ENCODE peak calls at places on chromosomes 3 and 15, in four cellular contexts. G is GM13977; R is stimulated activated CD4-positive, alpha-beta T cell treated with anti-CD3 and anti-CD28 coated beads, Interleukin-12 subunit alpha, Interleukin-12 subunit beta, amount 100 ng/mL, for 24 hours; K is natural killer cell. W is an unnamed sample.

GRCh38 chr15:99305761-99306505 is 54.7 kb downstream of the LRRC28 start:
- DNase-seq in G (no peak), R (no peak), K (no peak), W (no peak)

GRCh38 chr3:17411157-17411877 is 331.1 kb downstream of the TBC1D5 start:
- DNase-seq in G (no peak), R (no peak), K (no peak), W (no peak)

GRCh38 chr15:44045217-44045616 is 149.9 kb downstream of the FRMD5 start:
- DNase-seq in G (no peak), R (no peak), K (no peak), W (no peak)

GRCh38 chr3:52524752-52525661 is 8.7 kb downstream of the NT5DC2 start:
- DNase-seq in G (no peak), R (no peak), K (no peak), W (peak; percentile 62)

GRCh38 chr3:110685630-110686029 is 386.0 kb upstream of the NECTIN3 start:
- DNase-seq in G (no peak), R (no peak), K (no peak), W (no peak)

GRCh38 chr15:31305375-31305774 is 21.3 kb upstream of the KLF13 start:
- DNase-seq in G (no peak), R (no peak), K (no peak), W (no peak)

GRCh38 chr3:107117922-107118576 is 259.2 kb upstream of the CCDC54 start:
- DNase-seq in G (peak; percentile 48), R (no peak), K (no peak), W (no peak)

GRCh38 chr15:76945494-76945893 is 13.9 kb downstream of the RCN2 start:
- DNase-seq in G (no peak), R (no peak), K (no peak), W (no peak)

GRCh38 chr15:100788080-100788730 is 91.4 kb upstream of the ALDH1A3 start:
- DNase-seq in G (no peak), R (no peak), K (no peak), W (no peak)

GRCh38 chr3:148861277-148861869 is 3.7 kb upstream of the CPA3 start:
- DNase-seq in G (peak; percentile 52), R (no peak), K (no peak), W (peak; percentile 69)

GRCh38 chr15:70451861-70452653 is 311.3 kb downstream of the UACA start:
- DNase-seq in G (no peak), R (no peak), K (no peak), W (peak; percentile 54)

GRCh38 chr15:28969511-28970085 is 83.8 kb downstream of the APBA2 start:
- DNase-seq in G (no peak), R (no peak), K (no peak), W (no peak)

GRCh38 chr15:38610748-38611147 is 46.1 kb upstream of the RASGRP1 start:
- DNase-seq in G (no peak), R (no peak), K (no peak), W (peak; percentile 24)

GRCh38 chr3:10688126-10688525 is 127.9 kb upstream of the SLC6A11 start:
- DNase-seq in G (no peak), R (no peak), K (no peak), W (no peak)

GRCh38 chr3:163391407-163392181 is 1686.7 kb downstream of the SI start:
- DNase-seq in G (no peak), R (no peak), K (no peak), W (no peak)

GRCh38 chr15:37995461-37996347 is 61.3 kb downstream of the TMCO5A start:
- DNase-seq in G (peak; percentile 25), R (no peak), K (no peak), W (peak; percentile 14)

GRCh38 chr3:129271674-129272073 is 7.0 kb upstream of the HMCES start:
- DNase-seq in G (no peak), R (no peak), K (no peak), W (no peak)

GRCh38 chr3:159726231-159726964 is 262.2 kb upstream of the IL12A start:
- DNase-seq in G (no peak), R (no peak), K (no peak), W (no peak)

GRCh38 chr3:145015243-145015642 is 1043.6 kb downstream of the DIPK2A start:
- DNase-seq in G (no peak), R (no peak), K (no peak), W (no peak)

GRCh38 chr3:38136272-38136806 is 588 bp downstream of the ACAA1 start:
- DNase-seq in G (peak; percentile 43), R (no peak), K (peak; percentile 42), W (no peak)

GRCh38 chr3:190528721-190529120 is 14.8 kb downstream of the IL1RAP start:
- DNase-seq in G (no peak), R (no peak), K (no peak), W (no peak)

W was measured in NCI-H510A treated with DMSO at 0.1 percent for 48 hours.